ENCODE peak calls at places on chromosomes 5 and 9, in six cellular contexts. F, P, B, X, D and L are unnamed samples.
A peak's percentile ranks its signal among the peaks of the same experiment; 100 is the strongest.

GRCh38 chr5:130885027-130885426 is 280.0 kb downstream of the HINT1 start:
- DNase-seq in F (no peak), P (no peak), B (no peak), X (no peak), D (peak; percentile 21), L (no peak)

GRCh38 chr9:18137815-18138214 is 336.1 kb upstream of the ADAMTSL1 start:
- DNase-seq in F (no peak), P (no peak), B (no peak), X (no peak), D (no peak), L (peak; percentile 36)

GRCh38 chr5:66793049-66793448 is 196.9 kb downstream of the MAST4 start:
- DNase-seq in F (no peak), P (no peak), B (no peak), X (no peak), D (no peak), L (no peak)

GRCh38 chr5:147098233-147098790 is 136.5 kb upstream of the STK32A start:
- DNase-seq in F (peak; percentile 23), P (no peak), B (peak; percentile 42), X (no peak), D (peak; percentile 33), L (peak; percentile 91)

GRCh38 chr9:137534256-137535119 is 15.7 kb downstream of the PNPLA7 start:
- DNase-seq in F (peak; percentile 71), P (no peak), B (peak; percentile 59), X (no peak), D (peak; percentile 81), L (peak; percentile 84)

GRCh38 chr9:79012561-79012960 is 559.2 kb upstream of the TLE4 start:
- DNase-seq in F (peak; percentile 70), P (no peak), B (no peak), X (no peak), D (no peak), L (peak; percentile 14)

GRCh38 chr5:73437126-73438047 is 11.2 kb downstream of the FOXD1 start:
- DNase-seq in F (no peak), P (no peak), B (peak; percentile 48), X (no peak), D (no peak), L (peak; percentile 82)

GRCh38 chr5:153463806-153464205 is 26.7 kb upstream of the GRIA1 start:
- DNase-seq in F (no peak), P (no peak), B (no peak), X (no peak), D (no peak), L (no peak)

GRCh38 chr5:171850354-171850947 is 64.8 kb downstream of the SMIM23 start:
- DNase-seq in F (no peak), P (no peak), B (peak; percentile 31), X (no peak), D (peak; percentile 13), L (peak; percentile 90)

GRCh38 chr5:59222687-59223511 is 640.0 kb downstream of the RAB3C start:
- DNase-seq in F (peak; percentile 46), P (no peak), B (no peak), X (no peak), D (no peak), L (no peak)

GRCh38 chr9:90485028-90485427 is 157.6 kb downstream of the DIRAS2 start:
- DNase-seq in F (no peak), P (no peak), B (no peak), X (no peak), D (no peak), L (no peak)
- TF ChIP-seq POLR2AphosphoS5 in F (no peak), P (no peak), B (no peak), X (no peak), D (no peak), L (no peak)

GRCh38 chr9:134360897-134361296 is 34.6 kb downstream of the RXRA start:
- DNase-seq in F (peak; percentile 35), P (peak; percentile 66), B (no peak), X (no peak), D (no peak), L (no peak)
- TF ChIP-seq POLR2AphosphoS5 in F (peak; percentile 62), P (no peak), B (no peak), X (no peak), D (no peak), L (no peak)

GRCh38 chr9:33923079-33923478 is 106.1 kb downstream of the UBE2R2 start:
- DNase-seq in F (no peak), P (no peak), B (no peak), X (no peak), D (no peak), L (no peak)
- TF ChIP-seq POLR2AphosphoS5 in F (peak; percentile 13), P (no peak), B (no peak), X (no peak), D (no peak), L (no peak)

GRCh38 chr9:97665742-97666141 is 31.4 kb downstream of the XPA start:
- DNase-seq in F (no peak), P (no peak), B (no peak), X (no peak), D (no peak), L (no peak)
- TF ChIP-seq POLR2AphosphoS5 in F (no peak), P (no peak), B (no peak), X (no peak), D (no peak), L (no peak)

DNA sequence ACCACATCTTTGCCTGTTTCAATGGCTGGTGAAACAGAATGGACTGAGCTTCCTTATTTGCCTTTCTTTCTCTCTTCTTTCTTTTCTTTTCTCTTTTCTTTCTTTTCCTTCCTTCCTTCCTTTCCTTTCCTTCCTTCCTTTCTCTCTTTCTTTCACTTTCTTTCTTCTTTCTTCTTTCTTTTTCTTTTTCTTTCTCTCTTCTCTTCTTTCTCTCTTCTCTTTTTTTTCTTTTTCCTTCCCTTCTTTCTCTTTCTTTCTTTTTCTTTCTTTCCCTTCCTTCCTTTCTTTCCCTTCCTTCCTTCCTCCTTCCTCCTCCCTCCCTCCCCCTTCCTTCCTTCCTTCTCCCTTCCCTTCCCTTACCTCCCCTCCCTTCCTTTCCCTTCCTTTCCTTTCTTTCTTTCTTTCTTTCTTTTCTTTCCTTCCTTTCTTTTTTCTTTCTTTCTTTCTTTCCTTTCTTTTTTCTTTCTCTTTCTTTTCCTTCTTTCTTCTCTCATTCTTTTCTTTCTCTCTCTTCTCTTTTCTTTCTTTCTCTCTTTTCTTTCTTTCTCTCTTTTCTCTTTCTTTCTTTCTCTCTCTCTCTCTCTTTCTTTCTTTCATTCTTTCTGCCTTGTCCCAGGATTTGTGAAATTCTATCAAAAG is 50.1 kb upstream of the MCTP1 start:
- DNase-seq in F (no peak), P (no peak), B (no peak), X (no peak), D (no peak), L (no peak)
- TF ChIP-seq POLR2AphosphoS5 in F (no peak), P (no peak), B (no peak), X (no peak), D (no peak), L (no peak)

GRCh38 chr5:173909205-173909604 is 21.1 kb downstream of the CPEB4 start:
- DNase-seq in F (no peak), P (no peak), B (no peak), X (no peak), D (no peak), L (no peak)
- TF ChIP-seq POLR2AphosphoS5 in F (no peak), P (no peak), B (no peak), X (no peak), D (no peak), L (no peak)

GRCh38 chr5:95643152-95643551 is 3.4 kb upstream of the RFESD start:
- DNase-seq in F (no peak), P (no peak), B (no peak), X (no peak), D (no peak), L (no peak)
- TF ChIP-seq POLR2AphosphoS5 in F (no peak), P (no peak), B (no peak), X (no peak), D (no peak), L (no peak)

DNA sequence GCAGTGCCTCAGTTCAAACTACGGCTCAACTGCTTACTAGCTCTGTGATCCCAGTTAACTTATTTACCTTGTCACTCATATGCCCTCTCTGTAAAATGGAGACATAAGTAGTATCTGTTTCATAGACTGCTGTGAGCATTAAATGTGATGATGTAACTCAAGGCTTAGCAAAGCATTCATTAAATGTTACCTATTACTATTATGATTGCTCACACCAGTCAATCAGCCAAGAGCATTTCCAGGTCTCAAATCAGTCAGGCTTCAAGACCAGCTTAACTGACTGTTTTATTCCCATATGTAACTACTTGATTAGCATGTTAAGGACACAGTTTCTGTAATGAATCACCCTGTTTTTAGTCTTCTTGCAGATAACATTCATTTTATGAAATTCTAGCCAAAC is 413.3 kb downstream of the MLLT3 start:
- DNase-seq in F (no peak), P (no peak), B (no peak), X (no peak), D (no peak), L (no peak)
- TF ChIP-seq POLR2AphosphoS5 in F (no peak), P (no peak), B (no peak), X (no peak), D (no peak), L (no peak)

GRCh38 chr9:99823392-99824377 is 2.0 kb downstream of the NR4A3 start:
- DNase-seq in F (peak; percentile 48), P (peak; percentile 33), B (no peak), X (peak; percentile 86), D (no peak), L (peak; percentile 50)
- TF ChIP-seq POLR2AphosphoS5 in F (no peak), P (no peak), B (no peak), X (no peak), D (no peak), L (no peak)